ENCODE peak calls at places on chromosomes 11 and 22, in six cellular contexts. One of them, this sample, is unnamed.

GRCh38 chr22:34992672-34993071 is 73.3 kb upstream of the ISX start:
- DNase-seq in HFF-Myc: no peak
- DNase-seq in stimulated activated CD4-positive, alpha-beta T cell treated with anti-CD3 and anti-CD28 coated beads, Interleukin-1b, Interleukin-23, amount 100 ng/mL, for 1 hour: no peak
- DNase-seq in M059J: peak; percentile 35
- DNase-seq in amygdala: no peak
- DNase-seq in AG04450: no peak
- DNase-seq in this sample: no peak

GRCh38 chr11:94147433-94147845 is 18.8 kb downstream of the PANX1 start:
- DNase-seq in M059J: no peak
- DNase-seq in stimulated activated CD4-positive, alpha-beta T cell treated with anti-CD3 and anti-CD28 coated beads, Interleukin-1b, Interleukin-23, amount 100 ng/mL, for 1 hour: no peak
- DNase-seq in HFF-Myc: no peak
- DNase-seq in AG04450: no peak
- DNase-seq in amygdala: no peak
- DNase-seq in this sample: no peak

GRCh38 chr11:29781268-29781667 is 235.6 kb downstream of the KCNA4 start:
- DNase-seq in amygdala: no peak
- DNase-seq in HFF-Myc: no peak
- DNase-seq in stimulated activated CD4-positive, alpha-beta T cell treated with anti-CD3 and anti-CD28 coated beads, Interleukin-1b, Interleukin-23, amount 100 ng/mL, for 1 hour: no peak
- DNase-seq in AG04450: no peak
- DNase-seq in M059J: no peak
- DNase-seq in this sample: no peak

GRCh38 chr11:114259551-114259983 is 36.6 kb upstream of the NNMT start:
- DNase-seq in stimulated activated CD4-positive, alpha-beta T cell treated with anti-CD3 and anti-CD28 coated beads, Interleukin-1b, Interleukin-23, amount 100 ng/mL, for 1 hour: no peak
- DNase-seq in AG04450: no peak
- DNase-seq in HFF-Myc: no peak
- DNase-seq in amygdala: no peak
- DNase-seq in M059J: no peak
- DNase-seq in this sample: no peak

GRCh38 chr11:27921472-27921871 is 186.5 kb downstream of the KIF18A start:
- DNase-seq in AG04450: no peak
- DNase-seq in amygdala: no peak
- DNase-seq in stimulated activated CD4-positive, alpha-beta T cell treated with anti-CD3 and anti-CD28 coated beads, Interleukin-1b, Interleukin-23, amount 100 ng/mL, for 1 hour: no peak
- DNase-seq in HFF-Myc: no peak
- DNase-seq in M059J: no peak
- DNase-seq in this sample: no peak

GRCh38 chr11:35214792-35215193 is 75.8 kb downstream of the CD44 start:
- DNase-seq in HFF-Myc: peak; percentile 53
- DNase-seq in stimulated activated CD4-positive, alpha-beta T cell treated with anti-CD3 and anti-CD28 coated beads, Interleukin-1b, Interleukin-23, amount 100 ng/mL, for 1 hour: no peak
- DNase-seq in AG04450: peak; percentile 82
- DNase-seq in amygdala: no peak
- DNase-seq in M059J: peak; percentile 99
- DNase-seq in this sample: peak; percentile 48

GRCh38 chr11:119030329-119031047 is at the start of gene SLC37A4:
- DNase-seq in HFF-Myc: peak; percentile 89
- DNase-seq in stimulated activated CD4-positive, alpha-beta T cell treated with anti-CD3 and anti-CD28 coated beads, Interleukin-1b, Interleukin-23, amount 100 ng/mL, for 1 hour: peak; percentile 100
- DNase-seq in AG04450: peak; percentile 91
- DNase-seq in M059J: peak; percentile 96
- DNase-seq in amygdala: peak; percentile 87
- DNase-seq in this sample: peak; percentile 85

GRCh38 chr11:83473771-83474170 is 187.6 kb upstream of the CCDC90B start:
- DNase-seq in M059J: no peak
- DNase-seq in stimulated activated CD4-positive, alpha-beta T cell treated with anti-CD3 and anti-CD28 coated beads, Interleukin-1b, Interleukin-23, amount 100 ng/mL, for 1 hour: no peak
- DNase-seq in AG04450: no peak
- DNase-seq in HFF-Myc: no peak
- DNase-seq in amygdala: no peak
- DNase-seq in this sample: no peak

GRCh38 chr11:119789766-119790407 is 60.9 kb upstream of the NECTIN1 start:
- DNase-seq in AG04450: no peak
- DNase-seq in amygdala: no peak
- DNase-seq in stimulated activated CD4-positive, alpha-beta T cell treated with anti-CD3 and anti-CD28 coated beads, Interleukin-1b, Interleukin-23, amount 100 ng/mL, for 1 hour: no peak
- DNase-seq in M059J: no peak
- DNase-seq in HFF-Myc: no peak
- DNase-seq in this sample: no peak

GRCh38 chr11:25981998-25982397 is 349.9 kb upstream of the ANO3 start:
- DNase-seq in HFF-Myc: peak; percentile 53
- DNase-seq in stimulated activated CD4-positive, alpha-beta T cell treated with anti-CD3 and anti-CD28 coated beads, Interleukin-1b, Interleukin-23, amount 100 ng/mL, for 1 hour: no peak
- DNase-seq in AG04450: peak; percentile 62
- DNase-seq in amygdala: peak; percentile 23
- DNase-seq in M059J: peak; percentile 14
- DNase-seq in this sample: peak; percentile 36

GRCh38 chr22:36606114-36606513 is 77.1 kb upstream of the EIF3D start:
- DNase-seq in AG04450: no peak
- DNase-seq in M059J: no peak
- DNase-seq in stimulated activated CD4-positive, alpha-beta T cell treated with anti-CD3 and anti-CD28 coated beads, Interleukin-1b, Interleukin-23, amount 100 ng/mL, for 1 hour: no peak
- DNase-seq in amygdala: no peak
- DNase-seq in HFF-Myc: no peak
- DNase-seq in this sample: no peak

GRCh38 chr11:71096751-71097388 is 155.5 kb downstream of the SHANK2 start:
- DNase-seq in amygdala: no peak
- DNase-seq in M059J: peak; percentile 46
- DNase-seq in stimulated activated CD4-positive, alpha-beta T cell treated with anti-CD3 and anti-CD28 coated beads, Interleukin-1b, Interleukin-23, amount 100 ng/mL, for 1 hour: no peak
- DNase-seq in AG04450: no peak
- DNase-seq in HFF-Myc: no peak
- DNase-seq in this sample: no peak

GRCh38 chr11:46999217-46999616 is 62.7 kb downstream of the CSTPP1 start:
- DNase-seq in stimulated activated CD4-positive, alpha-beta T cell treated with anti-CD3 and anti-CD28 coated beads, Interleukin-1b, Interleukin-23, amount 100 ng/mL, for 1 hour: no peak
- DNase-seq in AG04450: no peak
- DNase-seq in M059J: no peak
- DNase-seq in amygdala: no peak
- DNase-seq in HFF-Myc: no peak
- DNase-seq in this sample: no peak

GRCh38 chr22:50456466-50457234 is 18.2 kb downstream of the SBF1 start:
- DNase-seq in amygdala: no peak
- DNase-seq in AG04450: no peak
- DNase-seq in stimulated activated CD4-positive, alpha-beta T cell treated with anti-CD3 and anti-CD28 coated beads, Interleukin-1b, Interleukin-23, amount 100 ng/mL, for 1 hour: no peak
- DNase-seq in M059J: no peak
- DNase-seq in HFF-Myc: no peak
- DNase-seq in this sample: no peak

GRCh38 chr11:129372609-129373488 is 2.8 kb upstream of the BARX2 start:
- DNase-seq in AG04450: no peak
- DNase-seq in HFF-Myc: no peak
- DNase-seq in M059J: no peak
- DNase-seq in stimulated activated CD4-positive, alpha-beta T cell treated with anti-CD3 and anti-CD28 coated beads, Interleukin-1b, Interleukin-23, amount 100 ng/mL, for 1 hour: no peak
- DNase-seq in amygdala: no peak
- DNase-seq in this sample: no peak

This sample was measured in brain pericyte.